ENCODE peak calls at places on chromosomes 13 and 19, in eight cellular contexts. N, W, T, S, C, M, Z and B are unnamed samples.

GRCh38 chr19:18931316-18932162 is 9.5 kb downstream of the HOMER3 start:
- DNase-seq in N (no peak), M (no peak), T (no peak), C (no peak), W (no peak), S (no peak), Z (no peak), B (no peak)

GRCh38 chr19:54420383-54421168 is 5.3 kb downstream of the TTYH1 start:
- DNase-seq in M (no peak), S (no peak), Z (no peak), N (no peak), T (no peak), C (no peak), W (no peak), B (no peak)

GRCh38 chr13:113950451-113951245 is 23.2 kb downstream of the C13orf46 start:
- DNase-seq in C (no peak), W (no peak), Z (no peak), S (no peak), M (no peak), T (no peak), N (no peak), B (no peak)

GRCh38 chr13:112519517-112520060 is 68.4 kb downstream of the TUBGCP3 start:
- DNase-seq in Z (no peak), W (no peak), N (no peak), M (no peak), S (no peak), T (no peak), C (no peak), B (no peak)

GRCh38 chr13:50589651-50590054 is 253.8 kb downstream of the DLEU7 start:
- DNase-seq in W (no peak), S (no peak), N (no peak), Z (no peak), M (no peak), T (no peak), C (no peak), B (no peak)

GRCh38 chr19:359653-359925 is 15.0 kb upstream of the MIER2 start:
- DNase-seq in M (no peak), S (no peak), C (no peak), T (no peak), W (no peak), Z (no peak), N (no peak), B (no peak)

GRCh38 chr19:45885556-45886426 is at the start of gene IRF2BP1:
- DNase-seq in Z (peak), N (peak), S (peak), T (peak), M (no peak), W (peak), C (peak), B (peak)

GRCh38 chr13:46184277-46184699 is 2.3 kb upstream of the LCP1 start:
- DNase-seq in M (no peak), C (no peak), N (no peak), T (peak), Z (peak), W (no peak), S (peak), B (peak)

GRCh38 chr19:48819366-48819816 is 8.6 kb upstream of the BCAT2 start:
- DNase-seq in Z (peak), S (peak), M (no peak), W (peak), T (peak), N (peak), C (no peak), B (no peak)

GRCh38 chr19:41702208-41702651 is 6.2 kb upstream of the CEACAM5 start:
- DNase-seq in N (no peak), M (no peak), C (peak), S (no peak), W (no peak), Z (no peak), T (peak), B (no peak)

GRCh38 chr13:49985129-49985528 is 11.7 kb upstream of the TRIM13 start:
- DNase-seq in W (no peak), M (no peak), Z (no peak), C (no peak), S (no peak), T (no peak), N (peak), B (no peak)

GRCh38 chr13:32515246-32515645 is 23.3 kb downstream of the N4BP2L2 start:
- DNase-seq in T (no peak), M (no peak), S (no peak), N (no peak), Z (no peak), W (no peak), C (no peak), B (no peak)

GRCh38 chr13:109156181-109156935 is 526.9 kb downstream of the MYO16 start:
- DNase-seq in T (no peak), M (no peak), W (no peak), Z (peak), N (peak), C (no peak), S (no peak), B (no peak)

GRCh38 chr13:23679214-23679613 is 109.0 kb downstream of the TNFRSF19 start:
- DNase-seq in Z (no peak), S (no peak), W (no peak), M (no peak), C (no peak), N (no peak), T (no peak), B (no peak)

GRCh38 chr13:34863360-34864135 is 78.5 kb upstream of the NBEA start:
- DNase-seq in S (no peak), T (no peak), M (no peak), C (no peak), Z (peak), N (no peak), W (no peak), B (no peak)

GRCh38 chr13:46527237-46527636 is 25.7 kb upstream of the LRCH1 start:
- DNase-seq in W (no peak), C (no peak), T (no peak), S (no peak), M (no peak), N (no peak), Z (no peak), B (no peak)

GRCh38 chr13:51524312-51524711 is 60.0 kb upstream of the WDFY2 start:
- DNase-seq in N (peak), Z (no peak), S (no peak), T (no peak), W (no peak), M (no peak), C (no peak), B (no peak)

GRCh38 chr19:858868-859843 is at the start of gene CFD:
- DNase-seq in S (peak), C (no peak), T (peak), Z (no peak), W (no peak), M (no peak), N (no peak), B (peak)

GRCh38 chr19:3612901-3613741 is 6.4 kb upstream of the TBXA2R start:
- DNase-seq in Z (no peak), N (no peak), W (no peak), S (no peak), T (no peak), M (no peak), C (no peak), B (peak)

GRCh38 chr19:15014579-15014978 is 34.7 kb upstream of the CASP14 start:
- DNase-seq in Z (no peak), C (no peak), M (no peak), W (no peak), N (no peak), T (no peak), S (no peak), B (no peak)

GRCh38 chr13:65488606-65489005 is 1741.5 kb downstream of the PCDH9 start:
- DNase-seq in T (no peak), S (no peak), N (no peak), M (no peak), W (no peak), Z (no peak), C (no peak), B (no peak)

GRCh38 chr13:29922896-29923295 is 72.5 kb upstream of the UBL3 start:
- DNase-seq in S (no peak), Z (no peak), T (no peak), M (no peak), C (no peak), W (no peak), N (no peak), B (no peak)

GRCh38 chr13:102965802-102966201 is 100.4 kb downstream of the SLC10A2 start:
- DNase-seq in Z (no peak), S (no peak), T (no peak), N (no peak), M (no peak), W (no peak), C (no peak), B (no peak)
- TF ChIP-seq POLR2AphosphoS5 in Z (no peak), S (no peak), T (no peak), N (no peak), M (no peak), W (no peak), C (no peak), B (no peak)

DNA sequence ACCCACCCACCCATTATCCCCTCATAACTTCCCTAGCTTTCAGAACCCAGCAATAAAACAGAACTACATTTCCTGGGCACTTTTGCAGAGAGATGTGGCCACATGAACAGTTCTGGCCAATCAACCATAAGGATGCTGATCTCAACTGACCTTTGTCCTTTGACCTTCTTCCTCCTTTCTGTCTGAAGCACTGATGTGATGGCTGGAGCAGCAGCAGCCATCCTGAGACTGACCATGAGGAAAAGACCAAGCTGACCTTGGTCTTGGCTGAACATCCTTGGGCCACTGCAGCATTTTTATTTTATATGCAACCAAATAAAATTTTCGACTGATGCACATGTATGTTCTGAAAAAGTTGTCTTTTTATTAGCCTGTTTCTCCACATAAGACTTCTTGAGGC is 33.1 kb upstream of the CACNA1A start:
- DNase-seq in S (no peak), C (no peak), M (no peak), T (no peak), W (no peak), Z (no peak), N (no peak), B (no peak)
- TF ChIP-seq POLR2AphosphoS5 in S (no peak), C (no peak), M (no peak), T (no peak), W (no peak), Z (no peak), N (no peak), B (no peak)

GRCh38 chr13:37490176-37490575 is 108.4 kb downstream of the POSTN start:
- DNase-seq in T (no peak), Z (no peak), C (no peak), S (no peak), M (no peak), W (no peak), N (no peak), B (no peak)

GRCh38 chr13:37492741-37493514 is 105.6 kb downstream of the POSTN start:
- DNase-seq in M (no peak), Z (no peak), N (no peak), T (no peak), W (no peak), C (no peak), S (no peak), B (no peak)

GRCh38 chr13:37491661-37492060 is 106.9 kb downstream of the POSTN start:
- DNase-seq in W (no peak), M (no peak), T (no peak), Z (no peak), N (no peak), C (no peak), S (no peak), B (no peak)

GRCh38 chr13:37492061-37492460 is 106.5 kb downstream of the POSTN start:
- DNase-seq in S (no peak), C (no peak), W (no peak), Z (no peak), N (no peak), M (no peak), T (no peak), B (no peak)

DNA sequence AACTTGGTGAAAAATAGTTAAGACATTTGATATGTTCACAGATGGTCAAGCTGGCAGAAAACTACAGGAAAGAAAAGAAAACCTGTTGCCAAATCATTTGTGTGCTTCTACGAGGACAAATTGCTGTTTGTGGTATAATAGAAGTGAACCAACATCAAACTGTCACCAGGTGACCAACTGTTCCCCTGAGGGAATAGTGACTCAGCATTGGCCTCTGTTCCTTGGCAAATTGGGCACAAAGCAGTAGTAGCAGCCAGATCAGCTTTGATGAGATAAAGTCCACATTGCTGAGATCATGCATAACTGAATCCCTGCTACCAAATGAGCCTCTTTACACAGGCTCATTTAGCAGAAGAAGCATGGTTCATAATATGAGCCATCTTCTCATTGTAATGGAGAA is 103.5 kb downstream of the POSTN start:
- DNase-seq in S (no peak), C (no peak), Z (no peak), W (no peak), M (no peak), T (no peak), N (no peak), B (no peak)
- TF ChIP-seq POLR2AphosphoS5 in S (no peak), C (no peak), Z (no peak), W (no peak), M (no peak), T (no peak), N (no peak), B (no peak)

DNA sequence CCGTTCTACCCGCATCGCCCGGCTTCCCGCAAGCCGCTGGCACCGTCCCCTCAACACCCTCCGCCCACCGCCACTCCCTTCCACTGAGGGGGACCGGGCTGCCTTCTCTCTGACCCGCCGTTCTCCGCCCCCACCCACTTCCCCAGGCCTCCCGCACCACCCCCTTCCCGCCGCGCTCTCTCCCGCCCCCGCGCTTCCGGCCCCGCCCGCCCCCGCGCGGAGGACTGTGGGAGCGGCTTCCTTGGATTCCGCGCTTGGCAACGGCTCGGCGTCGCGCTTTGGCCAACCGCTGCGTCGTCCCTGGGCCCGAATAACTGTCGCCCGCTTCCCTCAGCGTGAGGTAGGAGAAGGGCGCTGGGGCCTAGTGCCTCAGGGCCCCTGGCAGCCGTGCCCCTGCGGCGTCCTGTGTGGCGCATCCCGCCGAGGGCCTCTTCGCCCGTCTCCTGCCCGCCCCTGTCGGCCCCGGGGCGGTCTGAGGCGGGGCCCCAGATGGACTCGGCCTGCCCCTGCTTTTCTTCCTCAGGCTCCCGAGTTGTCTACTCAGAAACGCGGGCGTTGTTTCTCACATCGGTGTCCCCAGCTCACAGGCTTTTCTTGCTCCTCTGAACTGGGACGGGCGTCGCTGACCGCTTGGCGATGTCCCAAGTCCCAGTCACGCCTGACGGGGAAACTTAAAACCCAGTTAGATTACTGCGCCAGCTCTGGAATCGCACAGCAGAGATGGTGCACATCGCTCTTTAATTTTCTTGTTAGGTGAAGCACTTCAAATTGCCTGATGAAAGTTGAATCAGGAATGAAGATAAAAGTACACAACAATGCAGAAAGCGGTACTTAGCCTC is at the start of gene IFT88:
- DNase-seq in S (peak), W (peak), T (peak), M (peak), N (peak), C (no peak), Z (peak), B (peak)
- TF ChIP-seq POLR2AphosphoS5 in S (peak), W (peak), T (peak), M (peak), N (peak), C (peak), Z (peak), B (peak)

GRCh38 chr19:47494729-47495128 is 10.7 kb upstream of the KPTN start:
- DNase-seq in W (no peak), Z (no peak), C (no peak), S (no peak), T (no peak), N (no peak), M (no peak), B (peak)
- TF ChIP-seq POLR2AphosphoS5 in W (no peak), Z (no peak), C (no peak), S (no peak), T (no peak), N (no peak), M (peak), B (no peak)

GRCh38 chr19:17841810-17842662 is 5.7 kb downstream of the JAK3 start:
- DNase-seq in C (peak), W (no peak), M (no peak), T (peak), Z (peak), N (peak), S (peak), B (peak)
- TF ChIP-seq POLR2AphosphoS5 in C (no peak), W (no peak), M (no peak), T (no peak), Z (no peak), N (peak), S (no peak), B (peak)